ENCODE peak calls at places on chromosomes 3 and 15, in four cellular contexts. G is left lung, X is fibroblast of lung, V is pancreas. B is an unnamed sample.
A peak's percentile ranks its signal among the peaks of the same experiment; 100 is the strongest.

GRCh38 chr3:23888617-23889228 is 28.1 kb downstream of the NKIRAS1 start:
- DNase-seq in G (no peak), X (peak; percentile 34), V (no peak), B (peak; percentile 48)

GRCh38 chr15:29774900-29775299 is 47.4 kb downstream of the TJP1 start:
- DNase-seq in G (no peak), X (peak; percentile 84), V (no peak), B (no peak)

GRCh38 chr15:85333132-85333831 is 47.1 kb upstream of the AKAP13 start:
- DNase-seq in G (no peak), X (peak; percentile 98), V (no peak), B (no peak)

GRCh38 chr15:69794643-69795461 is 302.9 kb downstream of the TLE3 start:
- DNase-seq in G (no peak), X (peak; percentile 79), V (no peak), B (no peak)

GRCh38 chr3:54599741-54600140 is 328.1 kb downstream of the LRTM1 start:
- DNase-seq in G (no peak), X (no peak), V (no peak), B (no peak)

GRCh38 chr15:44130778-44131177 is 64.3 kb downstream of the FRMD5 start:
- DNase-seq in G (no peak), X (no peak), V (no peak), B (no peak)

GRCh38 chr3:13419356-13420050 is 619 bp downstream of the NUP210 start:
- DNase-seq in G (peak; percentile 92), X (peak; percentile 8), V (peak; percentile 85), B (peak; percentile 72)

GRCh38 chr15:42010434-42010833 is 10.4 kb downstream of the PLA2G4E start:
- DNase-seq in G (no peak), X (peak; percentile 3), V (no peak), B (peak; percentile 9)

GRCh38 chr15:74906450-74907276 is at the start of gene FAM219B:
- DNase-seq in G (peak; percentile 99), X (peak; percentile 81), V (peak; percentile 98), B (peak; percentile 91)

GRCh38 chr3:186124618-186125017 is 15.7 kb upstream of the ETV5 start:
- DNase-seq in G (no peak), X (no peak), V (no peak), B (no peak)

GRCh38 chr3:183534249-183534648 is 21.3 kb downstream of the KLHL6 start:
- DNase-seq in G (peak; percentile 43), X (peak; percentile 29), V (no peak), B (no peak)

GRCh38 chr3:3038201-3038991 is 71.8 kb downstream of the IL5RA start:
- DNase-seq in G (no peak), X (peak; percentile 8), V (no peak), B (no peak)

GRCh38 chr3:63886843-63887242 is 23.2 kb downstream of the ATXN7 start:
- DNase-seq in G (no peak), X (peak; percentile 21), V (no peak), B (no peak)

GRCh38 chr15:85711590-85712192 is 83.0 kb downstream of the KLHL25 start:
- DNase-seq in G (no peak), X (peak; percentile 39), V (no peak), B (no peak)

GRCh38 chr3:195692781-195693427 is 27.9 kb upstream of the MUC20 start:
- DNase-seq in G (no peak), X (no peak), V (no peak), B (no peak)

GRCh38 chr3:14550651-14551611 is 10.8 kb upstream of the GRIP2 start:
- DNase-seq in G (peak; percentile 61), X (peak; percentile 42), V (no peak), B (no peak)

GRCh38 chr3:59607628-59608027 is 557.8 kb upstream of the CFAP20DC start:
- DNase-seq in G (no peak), X (peak; percentile 4), V (no peak), B (no peak)

GRCh38 chr15:90382305-90382704 is 5.7 kb upstream of the IQGAP1 start:
- DNase-seq in G (no peak), X (no peak), V (no peak), B (no peak)

GRCh38 chr3:134002326-134002725 is 27.4 kb downstream of the SLCO2A1 start:
- DNase-seq in G (no peak), X (peak; percentile 87), V (no peak), B (no peak)

GRCh38 chr15:92355307-92355706 is 38.4 kb upstream of the ST8SIA2 start:
- DNase-seq in G (no peak), X (no peak), V (no peak), B (no peak)

GRCh38 chr3:31793821-31794220 is 187.2 kb downstream of the OSBPL10 start:
- DNase-seq in G (no peak), X (no peak), V (no peak), B (no peak)

GRCh38 chr3:109687626-109688025 is 350.3 kb upstream of the DPPA4 start:
- DNase-seq in G (no peak), X (peak; percentile 67), V (no peak), B (no peak)

GRCh38 chr3:63279000-63279366 is 875 bp downstream of the SYNPR start:
- DNase-seq in G (no peak), X (peak; percentile 4), V (peak; percentile 25), B (no peak)

GRCh38 chr3:55842204-55842603 is 355.1 kb upstream of the WNT5A start:
- DNase-seq in G (no peak), X (no peak), V (no peak), B (no peak)

GRCh38 chr3:84601303-84601702 is 357.5 kb upstream of the CADM2 start:
- DNase-seq in G (no peak), X (no peak), V (no peak), B (peak; percentile 8)

GRCh38 chr3:151278223-151278622 is at the start of gene P2RY14:
- DNase-seq in G (no peak), X (no peak), V (no peak), B (peak; percentile 20)
- H3K4me3 ChIP-seq in G (no peak within 1 kb of the TSS), X (no peak within 1 kb of the TSS), V (no peak within 1 kb of the TSS), B (no peak within 1 kb of the TSS)

DNA sequence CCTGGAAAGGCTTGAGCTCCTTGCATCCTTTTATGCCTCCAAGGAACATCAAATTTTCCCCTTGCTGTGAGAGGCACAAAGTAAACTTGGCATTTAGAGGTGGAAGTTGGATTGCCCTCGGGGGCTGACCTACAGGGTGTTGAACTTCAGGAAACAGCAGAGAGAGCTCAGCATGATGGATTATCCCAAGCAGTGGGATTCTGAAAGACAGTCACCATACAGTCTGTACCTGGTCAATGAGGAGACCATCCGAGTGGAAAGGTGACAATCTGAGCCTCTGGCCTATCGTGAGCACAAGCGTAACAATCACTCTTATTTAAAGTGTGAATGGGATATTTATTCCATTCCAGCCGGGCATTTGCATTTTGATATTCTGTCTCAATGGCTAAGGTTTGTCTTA is 105.6 kb upstream of the NECTIN3 start:
- DNase-seq in G (no peak), X (no peak), V (no peak), B (no peak)
- H3K9me3 ChIP-seq in G (no peaks in the 10 kb centered on the region), X (no peaks in the 10 kb centered on the region), V (no peaks in the 10 kb centered on the region), B (no peaks in the 10 kb centered on the region)

GRCh38 chr3:36679384-36680200 is 84.8 kb downstream of the DCLK3 start:
- DNase-seq in G (no peak), X (peak; percentile 92), V (no peak), B (no peak)
- H3K4me3 ChIP-seq in G (no peak overlapping the region), X (no peak overlapping the region), V (no peak overlapping the region), B (no peak overlapping the region)

GRCh38 chr15:62465173-62465572 is 300.1 kb upstream of the C2CD4B start:
- DNase-seq in G (no peak), X (no peak), V (no peak), B (no peak)
- H3K9me3 ChIP-seq in G (no peaks in the 10 kb centered on the region), X (no peaks in the 10 kb centered on the region), V (no peaks in the 10 kb centered on the region), B (no peaks in the 10 kb centered on the region)

GRCh38 chr3:141413387-141414140 is 45.3 kb downstream of the ZBTB38 start:
- DNase-seq in G (no peak), X (peak; percentile 47), V (no peak), B (no peak)
- H3K4me3 ChIP-seq in G (no peak overlapping the region), X (no peak overlapping the region), V (peak overlapping the region; percentile 22), B (no peak overlapping the region)

B was measured in OCI-LY7.